ENCODE peak calls at places on chromosomes 5 and 9, in five cellular contexts. Q is frontal cortex; L is AG10803; P is NCI-H774; J is stimulated activated CD8-positive, alpha-beta memory T cell treated with anti-CD3 and anti-CD28 coated beads, Interleukin-2, amount 100 ng/mL, for 48 hours. M is an unnamed sample.

GRCh38 chr5:141763526-141763925 is 81.5 kb upstream of the ARAP3 start:
- DNase-seq in Q (no peak), L (no peak), P (no peak), J (no peak), M (no peak)

GRCh38 chr5:179223528-179223927 is 121.7 kb downstream of the ADAMTS2 start:
- DNase-seq in Q (no peak), L (no peak), P (no peak), J (no peak), M (no peak)

GRCh38 chr5:132526974-132527564 is 16.3 kb downstream of the IL5 start:
- DNase-seq in Q (no peak), L (no peak), P (no peak), J (no peak), M (no peak)

GRCh38 chr9:13395086-13395485 is 115.6 kb upstream of the MPDZ start:
- DNase-seq in Q (no peak), L (no peak), P (no peak), J (no peak), M (no peak)

GRCh38 chr9:136543830-136544548 is 1.9 kb downstream of the NOTCH1 start:
- DNase-seq in Q (no peak), L (no peak), P (no peak), J (no peak), M (no peak)

GRCh38 chr5:107615173-107615856 is 55.4 kb downstream of the EFNA5 start:
- DNase-seq in Q (no peak), L (no peak), P (no peak), J (no peak), M (no peak)

GRCh38 chr5:10453564-10453963 is 11.9 kb downstream of the ROPN1L start:
- DNase-seq in Q (no peak), L (peak), P (no peak), J (no peak), M (no peak)

GRCh38 chr5:179178016-179178575 is 117.9 kb downstream of the ZNF354C start:
- DNase-seq in Q (no peak), L (no peak), P (no peak), J (no peak), M (no peak)

GRCh38 chr5:151947924-151948323 is 23.3 kb upstream of the GLRA1 start:
- DNase-seq in Q (no peak), L (no peak), P (no peak), J (no peak), M (no peak)

GRCh38 chr9:108439967-108440366 is 415.8 kb downstream of the ACTL7B start:
- DNase-seq in Q (no peak), L (peak), P (no peak), J (no peak), M (no peak)

GRCh38 chr9:131707677-131708612 is 31.9 kb downstream of the RAPGEF1 start:
- DNase-seq in Q (no peak), L (peak), P (peak), J (no peak), M (no peak)

GRCh38 chr5:151270599-151270998 is 17.6 kb downstream of the GM2A start:
- DNase-seq in Q (no peak), L (peak), P (no peak), J (no peak), M (no peak)

GRCh38 chr9:121686930-121687541 is 35.6 kb downstream of the DAB2IP start:
- DNase-seq in Q (peak), L (peak), P (peak), J (peak), M (peak)

GRCh38 chr5:6389946-6390530 is 11.7 kb upstream of the MED10 start:
- DNase-seq in Q (no peak), L (no peak), P (no peak), J (no peak), M (no peak)

GRCh38 chr5:137014731-137015130 is 484.4 kb downstream of the SPOCK1 start:
- DNase-seq in Q (no peak), L (no peak), P (no peak), J (no peak), M (no peak)

GRCh38 chr5:69136296-69136695 is 30.7 kb upstream of the CCNB1 start:
- DNase-seq in Q (no peak), L (peak), P (no peak), J (no peak), M (no peak)

GRCh38 chr9:129140397-129141065 is 29.3 kb downstream of the PTPA start:
- DNase-seq in Q (no peak), L (peak), P (no peak), J (no peak), M (peak)

GRCh38 chr5:126508251-126508961 is 85.2 kb downstream of the GRAMD2B start:
- DNase-seq in Q (no peak), L (no peak), P (no peak), J (no peak), M (no peak)

M was measured in stimulated activated effector memory CD8-positive, alpha-beta T cell treated with anti-CD3 and anti-CD28 coated beads, Interleukin-12 subunit alpha, Interleukin-12 subunit beta, amount 100 ng/mL, for 72 hours.